ENCODE peak calls at places on chromosomes 4 and X, in four cellular contexts. F, R, W and X are unnamed samples.

GRCh38 chrX:10939384-10939783 is 171.7 kb upstream of the HCCS start:
- DNase-seq in F (no peak), R (no peak), W (peak), X (no peak)

GRCh38 chr4:164926301-164926700 is 49.3 kb downstream of the APELA start:
- DNase-seq in F (no peak), R (no peak), W (no peak), X (no peak)

GRCh38 chr4:76589402-76589801 is 154.4 kb downstream of the SHROOM3 start:
- DNase-seq in F (no peak), R (peak), W (peak), X (no peak)

GRCh38 chr4:175791221-175791620 is 20.8 kb downstream of the GPM6A start:
- DNase-seq in F (no peak), R (no peak), W (no peak), X (no peak)

GRCh38 chr4:186297013-186297645 is 31.1 kb downstream of the F11 start:
- DNase-seq in F (no peak), R (peak), W (peak), X (no peak)

GRCh38 chr4:31107362-31107761 is 387.2 kb downstream of the PCDH7 start:
- DNase-seq in F (no peak), R (no peak), W (no peak), X (no peak)

GRCh38 chr4:2871911-2872310 is 28.3 kb downstream of the ADD1 start:
- DNase-seq in F (no peak), R (no peak), W (no peak), X (peak)

GRCh38 chrX:39152106-39152649 is 350.9 kb downstream of the MID1IP1 start:
- DNase-seq in F (no peak), R (peak), W (peak), X (no peak)

GRCh38 chr4:126446917-126447316 is 1132.2 kb downstream of the FAT4 start:
- DNase-seq in F (no peak), R (no peak), W (no peak), X (no peak)

GRCh38 chr4:142420461-142421095 is 425.5 kb downstream of the INPP4B start:
- DNase-seq in F (no peak), R (no peak), W (no peak), X (no peak)

GRCh38 chr4:128573781-128574508 is 235.6 kb upstream of the JADE1 start:
- DNase-seq in F (no peak), R (peak), W (peak), X (no peak)